ENCODE peak calls at places on chromosome 4, in four cellular contexts. One of them, this sample, is unnamed. For H3K4me1, the result is how much of the 10 kb centered on the place peaks cover.

GRCh38 chr4:125045311-125045710 is 269.4 kb upstream of the FAT4 start:
- DNase-seq in SK-N-SH: no peak
- DNase-seq in K562: no peak
- DNase-seq in GM23248: no peak
- DNase-seq in this sample: no peak

GRCh38 chr4:71550220-71551190 is 211.7 kb downstream of the SLC4A4 start:
- DNase-seq in SK-N-SH: no peak
- DNase-seq in K562: no peak
- DNase-seq in GM23248: peak
- DNase-seq in this sample: no peak

GRCh38 chr4:10380695-10381094 is 76.5 kb downstream of the ZNF518B start:
- DNase-seq in SK-N-SH: no peak
- DNase-seq in K562: no peak
- DNase-seq in GM23248: no peak
- DNase-seq in this sample: no peak

GRCh38 chr4:82780398-82781231 is 18.0 kb downstream of the SCD5 start:
- DNase-seq in SK-N-SH: peak
- DNase-seq in K562: no peak
- DNase-seq in GM23248: peak
- DNase-seq in this sample: no peak

GRCh38 chr4:88143504-88143903 is 14.9 kb downstream of the ABCG2 start:
- DNase-seq in SK-N-SH: no peak
- DNase-seq in K562: no peak
- DNase-seq in GM23248: peak
- DNase-seq in this sample: no peak

GRCh38 chr4:46196086-46196485 is 72.2 kb upstream of the GABRG1 start:
- DNase-seq in SK-N-SH: no peak
- DNase-seq in K562: no peak
- DNase-seq in GM23248: no peak
- DNase-seq in this sample: no peak

GRCh38 chr4:82891728-82892466 is 944 bp upstream of the SEC31A start:
- DNase-seq in SK-N-SH: no peak
- DNase-seq in K562: no peak
- DNase-seq in GM23248: peak
- DNase-seq in this sample: no peak

GRCh38 chr4:110849461-110849860 is 226.6 kb upstream of the PITX2 start:
- DNase-seq in SK-N-SH: no peak
- DNase-seq in K562: no peak
- DNase-seq in GM23248: no peak
- DNase-seq in this sample: no peak

GRCh38 chr4:41257901-41258300 is 1.2 kb downstream of the UCHL1 start:
- DNase-seq in SK-N-SH: peak
- DNase-seq in K562: no peak
- DNase-seq in GM23248: no peak
- DNase-seq in this sample: no peak

GRCh38 chr4:143025111-143025704 is 159.5 kb upstream of the USP38 start:
- DNase-seq in SK-N-SH: no peak
- DNase-seq in K562: no peak
- DNase-seq in GM23248: peak
- DNase-seq in this sample: no peak

GRCh38 chr4:29581469-29581868 is 1138.7 kb upstream of the PCDH7 start:
- DNase-seq in SK-N-SH: no peak
- DNase-seq in K562: no peak
- DNase-seq in GM23248: no peak
- DNase-seq in this sample: no peak

GRCh38 chr4:92198711-92199110 is 105.1 kb upstream of the GRID2 start:
- DNase-seq in SK-N-SH: no peak
- DNase-seq in K562: no peak
- DNase-seq in GM23248: peak
- DNase-seq in this sample: no peak

DNA sequence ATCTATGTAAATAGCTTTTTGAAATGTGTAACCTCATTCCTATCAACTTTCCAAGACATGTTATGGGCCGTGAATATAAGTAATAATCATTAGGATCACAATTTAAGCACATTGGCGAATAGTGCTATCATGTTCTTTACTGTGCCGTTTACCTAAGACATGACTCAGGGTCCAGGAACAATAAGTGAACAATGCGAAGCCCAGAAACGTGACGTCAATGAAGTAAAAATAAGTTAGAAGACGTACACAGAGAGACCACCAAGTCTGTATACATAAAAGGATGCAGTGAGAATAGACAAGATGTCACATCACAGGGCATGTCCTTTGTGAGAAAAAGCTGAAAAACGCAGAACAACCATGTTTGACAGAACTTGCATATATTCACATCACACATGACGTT is 49.3 kb upstream of the FAT1 start:
- DNase-seq in SK-N-SH: no peak
- DNase-seq in K562: no peak
- DNase-seq in GM23248: no peak
- DNase-seq in this sample: no peak
- H3K4me1 ChIP-seq in SK-N-SH: under half
- H3K4me1 ChIP-seq in K562: under half
- H3K4me1 ChIP-seq in GM23248: under half
- H3K4me1 ChIP-seq in this sample: under half

DNA sequence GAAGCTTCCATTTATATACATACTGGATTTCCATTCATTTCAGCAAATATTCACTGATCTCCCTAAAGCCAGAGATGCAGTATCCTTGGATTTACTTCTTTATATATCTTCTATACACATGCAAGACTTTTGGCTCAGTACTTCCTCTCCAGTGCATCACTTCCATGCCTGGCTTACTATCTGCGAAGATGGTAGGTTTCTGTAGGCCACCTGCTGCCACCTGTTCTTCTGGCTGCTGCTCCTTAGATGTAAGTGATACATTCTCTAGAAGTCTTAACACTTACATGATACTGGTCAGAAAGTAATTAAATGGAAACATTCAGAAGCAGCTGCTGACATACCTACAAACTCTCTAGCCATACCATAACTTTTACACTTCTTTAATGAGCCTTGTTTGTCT is 48.9 kb downstream of the TBC1D9 start:
- DNase-seq in SK-N-SH: no peak
- DNase-seq in K562: no peak
- DNase-seq in GM23248: no peak
- DNase-seq in this sample: no peak
- H3K4me1 ChIP-seq in SK-N-SH: under half
- H3K4me1 ChIP-seq in K562: under half
- H3K4me1 ChIP-seq in GM23248: under half
- H3K4me1 ChIP-seq in this sample: under half

DNA sequence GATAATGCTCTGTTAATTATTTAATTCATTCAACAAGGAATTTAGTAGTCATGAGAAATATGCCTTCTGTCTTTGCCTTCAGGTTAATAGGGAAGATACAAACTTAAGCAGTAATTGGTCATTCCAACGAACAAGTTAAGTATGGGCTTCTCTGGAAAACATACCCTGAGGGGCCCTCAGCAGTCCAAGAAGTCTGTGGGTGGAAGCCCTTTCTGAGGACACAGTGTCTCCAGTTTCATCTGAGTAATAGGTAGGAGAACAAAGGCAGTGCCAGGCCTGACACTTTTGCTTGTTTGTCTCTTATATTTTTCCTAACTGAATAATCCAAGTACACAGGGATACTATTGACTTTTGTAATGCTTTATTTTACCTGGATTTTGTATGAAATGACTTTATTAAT is 262.5 kb downstream of the FBXW7 start:
- DNase-seq in SK-N-SH: no peak
- DNase-seq in K562: no peak
- DNase-seq in GM23248: peak
- DNase-seq in this sample: no peak
- H3K4me1 ChIP-seq in SK-N-SH: under half
- H3K4me1 ChIP-seq in K562: under half
- H3K4me1 ChIP-seq in GM23248: under half
- H3K4me1 ChIP-seq in this sample: under half

DNA sequence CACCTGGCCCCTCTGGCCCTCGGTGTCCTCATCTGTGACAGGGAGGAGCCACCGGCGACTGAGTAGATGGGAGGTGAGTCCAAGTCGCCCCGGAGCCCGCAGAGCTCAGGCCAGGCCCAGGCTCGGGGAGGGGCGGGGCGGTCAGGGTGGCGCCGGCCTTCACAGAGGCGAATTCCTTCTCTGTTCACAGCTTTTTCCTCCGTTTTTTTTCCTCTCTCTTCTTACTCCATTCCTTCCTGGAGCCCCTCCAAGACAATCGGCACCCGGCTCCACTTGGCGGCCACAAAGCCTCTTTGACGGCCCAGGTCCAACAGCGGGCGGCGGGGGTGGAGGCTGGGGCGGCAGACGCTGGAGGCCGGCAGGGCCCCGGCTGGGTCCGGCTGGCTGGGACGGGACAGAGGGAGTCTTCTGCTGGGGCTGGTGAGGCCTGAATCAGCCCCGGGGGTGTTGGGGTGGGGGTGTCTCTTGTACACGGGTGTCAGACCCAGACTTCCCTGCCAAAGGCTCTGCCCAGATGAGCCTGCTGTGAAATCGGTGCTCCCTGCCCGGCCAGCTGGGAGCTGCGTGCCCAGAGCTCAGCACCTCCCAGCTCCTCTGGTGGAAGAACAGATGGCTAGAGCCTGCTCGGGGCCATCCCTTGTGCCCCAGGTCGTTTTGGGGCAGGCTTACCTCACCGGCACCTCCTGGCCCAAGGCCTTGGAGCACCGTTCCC is 22.6 kb downstream of the FGFRL1 start:
- DNase-seq in SK-N-SH: no peak
- DNase-seq in K562: no peak
- DNase-seq in GM23248: peak
- DNase-seq in this sample: no peak
- H3K4me1 ChIP-seq in SK-N-SH: under half
- H3K4me1 ChIP-seq in K562: under half
- H3K4me1 ChIP-seq in GM23248: under half
- H3K4me1 ChIP-seq in this sample: under half

GRCh38 chr4:7886250-7886973 is 53.2 kb downstream of the AFAP1 start:
- DNase-seq in SK-N-SH: peak
- DNase-seq in K562: no peak
- DNase-seq in GM23248: peak
- DNase-seq in this sample: no peak

GRCh38 chr4:7885216-7886134 is 54.2 kb downstream of the AFAP1 start:
- DNase-seq in SK-N-SH: no peak
- DNase-seq in K562: no peak
- DNase-seq in GM23248: no peak
- DNase-seq in this sample: no peak

GRCh38 chr4:7892212-7893019 is 47.2 kb downstream of the AFAP1 start:
- DNase-seq in SK-N-SH: peak
- DNase-seq in K562: no peak
- DNase-seq in GM23248: peak
- DNase-seq in this sample: no peak

GRCh38 chr4:7890635-7891393 is 48.8 kb downstream of the AFAP1 start:
- DNase-seq in SK-N-SH: no peak
- DNase-seq in K562: no peak
- DNase-seq in GM23248: peak
- DNase-seq in this sample: no peak

GRCh38 chr4:7887415-7887814 is 52.2 kb downstream of the AFAP1 start:
- DNase-seq in SK-N-SH: no peak
- DNase-seq in K562: no peak
- DNase-seq in GM23248: no peak
- DNase-seq in this sample: no peak
- H3K4me1 ChIP-seq in SK-N-SH: under half
- H3K4me1 ChIP-seq in K562: under half
- H3K4me1 ChIP-seq in GM23248: half or more
- H3K4me1 ChIP-seq in this sample: under half

DNA sequence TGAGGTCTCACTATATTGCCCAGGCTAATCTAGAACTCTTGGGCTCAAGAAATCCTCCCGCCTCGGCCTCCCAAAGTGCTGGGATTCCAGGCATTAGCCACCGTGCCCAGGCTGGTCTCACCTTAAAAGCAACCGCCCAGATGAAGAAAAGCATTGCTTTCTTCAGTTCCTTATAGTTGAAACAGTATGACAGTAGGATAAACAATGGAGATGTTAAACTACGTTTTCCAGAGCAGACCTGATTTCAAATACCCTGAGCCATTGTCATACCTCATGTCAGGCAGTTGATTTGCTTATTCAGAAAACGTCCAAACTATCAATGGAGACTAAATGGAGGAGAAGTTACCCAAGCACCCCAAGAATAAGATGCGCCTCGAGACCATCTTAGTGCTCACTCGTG is 26.3 kb upstream of the TMEM131L start:
- DNase-seq in SK-N-SH: no peak
- DNase-seq in K562: no peak
- DNase-seq in GM23248: no peak
- DNase-seq in this sample: no peak
- H3K4me1 ChIP-seq in SK-N-SH: under half
- H3K4me1 ChIP-seq in K562: under half
- H3K4me1 ChIP-seq in GM23248: under half
- H3K4me1 ChIP-seq in this sample: under half

DNA sequence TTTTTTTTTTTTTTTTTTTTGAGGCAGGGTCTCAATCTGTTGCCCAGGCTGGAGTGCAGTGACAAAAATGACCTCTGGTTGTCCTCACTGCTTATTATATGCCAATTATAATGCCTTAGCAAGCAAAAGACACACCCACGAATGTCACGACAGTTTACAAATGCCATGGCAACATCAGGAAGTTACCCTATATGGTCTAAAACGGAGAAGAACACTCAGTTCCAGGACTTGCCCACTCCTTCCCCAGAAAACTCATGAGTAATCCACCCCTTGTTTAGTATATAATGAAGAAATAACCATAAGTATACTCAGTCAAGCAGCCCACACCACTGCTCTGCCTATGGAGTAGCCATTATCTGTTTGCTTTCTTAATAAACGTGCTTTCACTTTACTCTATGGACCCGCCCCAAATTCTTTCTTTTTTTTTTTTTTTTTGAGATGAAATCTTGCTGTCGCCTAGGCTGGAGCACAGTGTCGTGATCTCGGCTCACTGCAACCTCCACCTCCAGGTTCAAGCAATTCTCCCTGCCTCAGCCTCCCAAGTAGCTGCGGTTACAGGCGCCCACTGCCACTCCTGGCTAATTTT is 106.2 kb downstream of the SMIM20 start:
- DNase-seq in SK-N-SH: no peak
- DNase-seq in K562: no peak
- DNase-seq in GM23248: peak
- DNase-seq in this sample: no peak
- H3K4me1 ChIP-seq in SK-N-SH: under half
- H3K4me1 ChIP-seq in K562: under half
- H3K4me1 ChIP-seq in GM23248: half or more
- H3K4me1 ChIP-seq in this sample: under half